ENCODE peak calls at places on chromosomes 11 and 22, in nine cellular contexts. C, O, Q, E, I, F, T, U and A are unnamed samples.

GRCh38 chr11:44309483-44310197 is at the start of gene ALX4:
- DNase-seq in C (no peak), O (no peak), Q (no peak), E (no peak), I (no peak), F (peak; percentile 79), T (no peak), U (no peak), A (peak; percentile 87)

GRCh38 chr11:12889243-12889642 is 119.9 kb upstream of the RASSF10 start:
- DNase-seq in C (no peak), O (no peak), Q (peak; percentile 82), E (no peak), I (no peak), F (no peak), T (no peak), U (no peak), A (peak; percentile 37)

GRCh38 chr11:100632970-100633452 is 54.1 kb upstream of the ARHGAP42 start:
- DNase-seq in C (no peak), O (peak; percentile 42), Q (peak; percentile 73), E (peak; percentile 56), I (peak; percentile 10), F (peak; percentile 24), T (peak; percentile 80), U (peak; percentile 88), A (no peak)

GRCh38 chr11:84714316-84714780 is 912.8 kb downstream of the DLG2 start:
- DNase-seq in C (no peak), O (no peak), Q (no peak), E (peak; percentile 65), I (peak; percentile 58), F (peak; percentile 27), T (no peak), U (peak; percentile 28), A (peak; percentile 36)

GRCh38 chr11:30811226-30811625 is 225.1 kb upstream of the MPPED2 start:
- DNase-seq in C (no peak), O (no peak), Q (no peak), E (no peak), I (no peak), F (no peak), T (no peak), U (no peak), A (no peak)

GRCh38 chr22:17501679-17502285 is 61.5 kb upstream of the SLC25A18 start:
- DNase-seq in C (no peak), O (no peak), Q (no peak), E (peak; percentile 9), I (peak; percentile 63), F (peak; percentile 75), T (no peak), U (no peak), A (no peak)

GRCh38 chr22:36853407-36854099 is 7.3 kb upstream of the NCF4 start:
- DNase-seq in C (peak; percentile 69), O (no peak), Q (no peak), E (peak; percentile 76), I (peak; percentile 25), F (peak; percentile 65), T (peak; percentile 86), U (peak; percentile 62), A (peak; percentile 77)

GRCh38 chr11:45366839-45367238 is 80.7 kb upstream of the SYT13 start:
- DNase-seq in C (no peak), O (no peak), Q (no peak), E (no peak), I (no peak), F (no peak), T (no peak), U (no peak), A (no peak)

GRCh38 chr11:41431784-41432183 is 27.7 kb downstream of the LRRC4C start:
- DNase-seq in C (no peak), O (no peak), Q (no peak), E (no peak), I (peak; percentile 16), F (peak; percentile 3), T (no peak), U (no peak), A (no peak)

GRCh38 chr11:126419801-126420729 is 64.6 kb downstream of the ST3GAL4 start:
- DNase-seq in C (no peak), O (no peak), Q (no peak), E (no peak), I (no peak), F (peak; percentile 88), T (no peak), U (no peak), A (no peak)

GRCh38 chr11:94880216-94880615 is 93.1 kb downstream of the CWC15 start:
- DNase-seq in C (no peak), O (no peak), Q (no peak), E (no peak), I (peak; percentile 44), F (no peak), T (no peak), U (no peak), A (no peak)

GRCh38 chr11:47886096-47886495 is 37.9 kb upstream of the NUP160 start:
- DNase-seq in C (no peak), O (no peak), Q (peak; percentile 71), E (no peak), I (no peak), F (no peak), T (no peak), U (no peak), A (peak; percentile 47)

GRCh38 chr11:72361321-72361720 is 73.0 kb downstream of the CLPB start:
- DNase-seq in C (no peak), O (no peak), Q (no peak), E (no peak), I (no peak), F (no peak), T (no peak), U (no peak), A (no peak)

GRCh38 chr22:22467112-22467511 is 41.4 kb downstream of the ZNF280B start:
- DNase-seq in C (no peak), O (no peak), Q (no peak), E (no peak), I (no peak), F (no peak), T (no peak), U (no peak), A (no peak)

GRCh38 chr11:67732045-67732787 is 57.8 kb upstream of the ALDH3B2 start:
- DNase-seq in C (no peak), O (no peak), Q (no peak), E (no peak), I (no peak), F (peak; percentile 13), T (no peak), U (no peak), A (no peak)

GRCh38 chr11:13462311-13462927 is 603 bp downstream of the BTBD10 start:
- DNase-seq in C (no peak), O (peak; percentile 24), Q (peak; percentile 78), E (peak; percentile 78), I (peak; percentile 31), F (peak; percentile 74), T (peak; percentile 82), U (peak; percentile 43), A (peak; percentile 79)

GRCh38 chr11:73141309-73142127 is 600 bp downstream of the FCHSD2 start:
- DNase-seq in C (no peak), O (peak; percentile 34), Q (peak; percentile 88), E (peak; percentile 76), I (peak; percentile 47), F (peak; percentile 75), T (peak; percentile 91), U (peak; percentile 63), A (peak; percentile 65)

GRCh38 chr11:94516725-94517124 is 4.5 kb downstream of the C11orf97 start:
- DNase-seq in C (no peak), O (no peak), Q (no peak), E (no peak), I (peak; percentile 71), F (no peak), T (no peak), U (no peak), A (no peak)

GRCh38 chr11:16776716-16777115 is 38.3 kb downstream of the C11orf58 start:
- DNase-seq in C (no peak), O (no peak), Q (no peak), E (no peak), I (no peak), F (no peak), T (no peak), U (peak; percentile 18), A (no peak)

GRCh38 chr11:78372114-78372768 is 45.4 kb downstream of the GAB2 start:
- DNase-seq in C (no peak), O (no peak), Q (no peak), E (no peak), I (no peak), F (no peak), T (no peak), U (no peak), A (no peak)

DNA sequence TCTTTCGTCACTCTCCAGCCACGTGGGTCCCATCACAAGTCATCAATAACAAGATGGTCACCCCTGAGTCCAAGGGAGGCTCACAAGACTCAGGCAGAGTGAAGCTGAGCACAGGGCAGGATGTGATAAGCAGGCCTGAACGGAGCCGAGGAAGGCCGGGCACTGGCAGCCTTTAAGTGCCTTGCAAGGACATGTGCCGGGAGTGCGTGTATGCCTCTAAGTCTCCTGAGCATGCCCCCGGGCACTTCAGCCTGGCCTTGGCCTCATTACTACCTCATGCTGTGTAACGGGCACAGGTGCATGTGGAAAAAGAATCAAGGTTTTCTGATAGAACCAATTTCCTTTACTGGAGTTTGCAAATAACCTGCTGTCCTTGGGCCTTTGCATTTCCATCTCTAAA is 55.8 kb downstream of the UBASH3B start:
- DNase-seq in C (no peak), O (no peak), Q (peak; percentile 60), E (no peak), I (no peak), F (no peak), T (no peak), U (no peak), A (no peak)
- TF ChIP-seq EP300 in C (no peak), O (no peak), Q (no peak), E (no peak), I (no peak), F (no peak), T (no peak), U (no peak), A (no peak)

GRCh38 chr11:14578551-14578956 is 58.4 kb upstream of the PSMA1 start:
- DNase-seq in C (no peak), O (no peak), Q (no peak), E (peak; percentile 43), I (peak; percentile 82), F (peak; percentile 52), T (no peak), U (peak; percentile 46), A (no peak)
- TF ChIP-seq CTCF in C (no peak), O (no peak), Q (no peak), E (no peak), I (peak; percentile 13), F (no peak), T (no peak), U (no peak), A (no peak)

GRCh38 chr11:103608566-103608965 is 427.9 kb upstream of the DDI1 start:
- DNase-seq in C (no peak), O (no peak), Q (no peak), E (no peak), I (no peak), F (no peak), T (no peak), U (no peak), A (no peak)
- TF ChIP-seq EP300 in C (no peak), O (no peak), Q (no peak), E (no peak), I (no peak), F (no peak), T (no peak), U (no peak), A (no peak)

DNA sequence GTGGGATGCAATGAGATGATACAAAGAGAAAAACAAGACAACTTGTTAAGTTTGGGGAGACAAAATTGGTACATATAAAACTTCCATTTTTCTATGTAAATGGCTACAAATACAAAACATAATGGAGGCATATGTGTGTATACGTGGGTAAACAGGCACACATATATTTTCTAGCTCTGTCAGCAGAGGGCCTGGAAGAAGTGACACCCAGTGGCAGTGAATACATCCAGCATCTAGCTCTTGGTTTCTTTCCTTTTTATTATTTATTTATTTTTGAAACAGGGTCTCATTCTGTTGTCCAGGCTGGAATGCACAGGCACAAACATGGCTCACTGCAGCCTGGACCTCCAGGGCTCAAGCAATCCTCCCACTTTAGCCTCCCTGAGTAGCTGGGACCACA is 5.0 kb upstream of the RASL10A start:
- DNase-seq in C (no peak), O (no peak), Q (no peak), E (no peak), I (peak; percentile 50), F (no peak), T (no peak), U (no peak), A (no peak)
- TF ChIP-seq CTCF in C (peak; percentile 5), O (no peak), Q (no peak), E (no peak), I (peak; percentile 16), F (peak; percentile 54), T (no peak), U (no peak), A (no peak)